ENCODE peak calls at places on chromosomes 3 and 15, in seven cellular contexts. One of them, this sample, is unnamed.

GRCh38 chr3:125043599-125044151 is 12.1 kb downstream of the HEG1 start:
- DNase-seq in upper lobe of right lung: no peak
- DNase-seq in psoas muscle: peak; percentile 63
- DNase-seq in tibial nerve: no peak
- DNase-seq in A549: no peak
- DNase-seq in heart left ventricle: peak; percentile 75
- DNase-seq in Peyer's patch: no peak
- DNase-seq in this sample: no peak

GRCh38 chr3:46222435-46223161 is 14.5 kb upstream of the CCR1 start:
- DNase-seq in tibial nerve: no peak
- DNase-seq in upper lobe of right lung: no peak
- DNase-seq in heart left ventricle: no peak
- DNase-seq in Peyer's patch: no peak
- DNase-seq in A549: no peak
- DNase-seq in psoas muscle: no peak
- DNase-seq in this sample: no peak

GRCh38 chr3:120258009-120258408 is 27.0 kb downstream of the GPR156 start:
- DNase-seq in A549: no peak
- DNase-seq in upper lobe of right lung: no peak
- DNase-seq in psoas muscle: no peak
- DNase-seq in tibial nerve: no peak
- DNase-seq in Peyer's patch: no peak
- DNase-seq in heart left ventricle: no peak
- DNase-seq in this sample: no peak

GRCh38 chr3:158105124-158105709 is 1.0 kb downstream of the SHOX2 start:
- DNase-seq in psoas muscle: no peak
- DNase-seq in tibial nerve: no peak
- DNase-seq in A549: peak; percentile 19
- DNase-seq in upper lobe of right lung: peak; percentile 58
- DNase-seq in Peyer's patch: no peak
- DNase-seq in heart left ventricle: no peak
- DNase-seq in this sample: no peak

GRCh38 chr3:46972396-46972795 is 4.1 kb downstream of the CCDC12 start:
- DNase-seq in heart left ventricle: no peak
- DNase-seq in tibial nerve: no peak
- DNase-seq in Peyer's patch: no peak
- DNase-seq in upper lobe of right lung: no peak
- DNase-seq in psoas muscle: no peak
- DNase-seq in A549: no peak
- DNase-seq in this sample: no peak

GRCh38 chr15:63948971-63949370 is 97.3 kb downstream of the DAPK2 start:
- DNase-seq in A549: no peak
- DNase-seq in tibial nerve: no peak
- DNase-seq in upper lobe of right lung: no peak
- DNase-seq in psoas muscle: no peak
- DNase-seq in Peyer's patch: no peak
- DNase-seq in heart left ventricle: no peak
- DNase-seq in this sample: no peak

GRCh38 chr3:37096292-37096691 is 78.1 kb downstream of the LRRFIP2 start:
- DNase-seq in upper lobe of right lung: no peak
- DNase-seq in Peyer's patch: no peak
- DNase-seq in psoas muscle: no peak
- DNase-seq in heart left ventricle: no peak
- DNase-seq in A549: peak; percentile 29
- DNase-seq in tibial nerve: no peak
- DNase-seq in this sample: no peak

GRCh38 chr3:150961949-150962348 is 10.6 kb downstream of the CLRN1 start:
- DNase-seq in upper lobe of right lung: no peak
- DNase-seq in Peyer's patch: no peak
- DNase-seq in tibial nerve: no peak
- DNase-seq in A549: no peak
- DNase-seq in psoas muscle: no peak
- DNase-seq in heart left ventricle: no peak
- DNase-seq in this sample: no peak

GRCh38 chr15:51816615-51817014 is 12.8 kb upstream of the TMOD3 start:
- DNase-seq in heart left ventricle: no peak
- DNase-seq in tibial nerve: no peak
- DNase-seq in Peyer's patch: no peak
- DNase-seq in psoas muscle: no peak
- DNase-seq in A549: no peak
- DNase-seq in upper lobe of right lung: no peak
- DNase-seq in this sample: no peak

GRCh38 chr15:64096486-64097431 is 977 bp downstream of the SNX1 start:
- DNase-seq in tibial nerve: no peak
- DNase-seq in Peyer's patch: no peak
- DNase-seq in upper lobe of right lung: no peak
- DNase-seq in psoas muscle: no peak
- DNase-seq in heart left ventricle: peak; percentile 36
- DNase-seq in A549: peak; percentile 49
- DNase-seq in this sample: no peak

GRCh38 chr15:58515807-58516206 is 84.0 kb downstream of the LIPC start:
- DNase-seq in tibial nerve: no peak
- DNase-seq in heart left ventricle: no peak
- DNase-seq in Peyer's patch: no peak
- DNase-seq in upper lobe of right lung: no peak
- DNase-seq in A549: no peak
- DNase-seq in psoas muscle: no peak
- DNase-seq in this sample: no peak

GRCh38 chr3:149352556-149352955 is 19.1 kb upstream of the TM4SF18 start:
- DNase-seq in tibial nerve: no peak
- DNase-seq in upper lobe of right lung: peak; percentile 84
- DNase-seq in Peyer's patch: peak; percentile 70
- DNase-seq in psoas muscle: peak; percentile 50
- DNase-seq in heart left ventricle: peak; percentile 54
- DNase-seq in A549: peak; percentile 82
- DNase-seq in this sample: no peak

GRCh38 chr3:95923496-95924210 is 890.7 kb upstream of the EPHA6 start:
- DNase-seq in psoas muscle: no peak
- DNase-seq in upper lobe of right lung: no peak
- DNase-seq in tibial nerve: no peak
- DNase-seq in Peyer's patch: peak; percentile 45
- DNase-seq in A549: peak; percentile 32
- DNase-seq in heart left ventricle: no peak
- DNase-seq in this sample: peak; percentile 72

GRCh38 chr3:64983583-64984359 is 296.0 kb upstream of the ADAMTS9 start:
- DNase-seq in upper lobe of right lung: no peak
- DNase-seq in heart left ventricle: peak; percentile 30
- DNase-seq in Peyer's patch: no peak
- DNase-seq in psoas muscle: no peak
- DNase-seq in A549: no peak
- DNase-seq in tibial nerve: no peak
- DNase-seq in this sample: no peak

GRCh38 chr3:156492801-156493261 is 62.1 kb downstream of the SSR3 start:
- DNase-seq in tibial nerve: no peak
- DNase-seq in Peyer's patch: no peak
- DNase-seq in A549: no peak
- DNase-seq in psoas muscle: no peak
- DNase-seq in heart left ventricle: no peak
- DNase-seq in upper lobe of right lung: no peak
- DNase-seq in this sample: no peak

GRCh38 chr15:56693761-56694160 is 39.5 kb downstream of the ZNF280D start:
- DNase-seq in Peyer's patch: no peak
- DNase-seq in tibial nerve: no peak
- DNase-seq in psoas muscle: no peak
- DNase-seq in A549: no peak
- DNase-seq in heart left ventricle: no peak
- DNase-seq in upper lobe of right lung: no peak
- DNase-seq in this sample: no peak

GRCh38 chr3:37492977-37493471 is 318.6 kb upstream of the LRRFIP2 start:
- DNase-seq in heart left ventricle: peak; percentile 53
- DNase-seq in upper lobe of right lung: no peak
- DNase-seq in Peyer's patch: no peak
- DNase-seq in psoas muscle: no peak
- DNase-seq in tibial nerve: no peak
- DNase-seq in A549: no peak
- DNase-seq in this sample: no peak

GRCh38 chr3:136251511-136251910 is 1.4 kb downstream of the PCCB start:
- DNase-seq in tibial nerve: no peak
- DNase-seq in heart left ventricle: no peak
- DNase-seq in upper lobe of right lung: no peak
- DNase-seq in A549: no peak
- DNase-seq in psoas muscle: no peak
- DNase-seq in Peyer's patch: no peak
- DNase-seq in this sample: no peak

GRCh38 chr3:48256557-48256956 is 15.7 kb downstream of the ZNF589 start:
- DNase-seq in A549: no peak
- DNase-seq in heart left ventricle: no peak
- DNase-seq in upper lobe of right lung: no peak
- DNase-seq in psoas muscle: no peak
- DNase-seq in tibial nerve: no peak
- DNase-seq in Peyer's patch: no peak
- DNase-seq in this sample: no peak

GRCh38 chr15:39629376-39629775 is 48.5 kb downstream of the THBS1 start:
- DNase-seq in Peyer's patch: peak; percentile 82
- DNase-seq in upper lobe of right lung: no peak
- DNase-seq in tibial nerve: no peak
- DNase-seq in psoas muscle: no peak
- DNase-seq in heart left ventricle: no peak
- DNase-seq in A549: no peak
- DNase-seq in this sample: no peak

GRCh38 chr15:90535254-90535653 is 5.5 kb downstream of the CRTC3 start:
- DNase-seq in Peyer's patch: no peak
- DNase-seq in tibial nerve: no peak
- DNase-seq in upper lobe of right lung: no peak
- DNase-seq in heart left ventricle: no peak
- DNase-seq in psoas muscle: no peak
- DNase-seq in A549: no peak
- DNase-seq in this sample: no peak

GRCh38 chr15:20356444-20357138 is 185.0 kb downstream of the GOLGA6L6 start:
- DNase-seq in A549: peak; percentile 77
- DNase-seq in upper lobe of right lung: peak; percentile 79
- DNase-seq in tibial nerve: no peak
- DNase-seq in Peyer's patch: peak; percentile 75
- DNase-seq in psoas muscle: peak; percentile 56
- DNase-seq in heart left ventricle: peak; percentile 59
- DNase-seq in this sample: peak; percentile 66

GRCh38 chr3:183980408-183980807 is 37.3 kb downstream of the ABCC5 start:
- DNase-seq in tibial nerve: no peak
- DNase-seq in psoas muscle: peak; percentile 53
- DNase-seq in heart left ventricle: no peak
- DNase-seq in A549: no peak
- DNase-seq in upper lobe of right lung: no peak
- DNase-seq in Peyer's patch: no peak
- DNase-seq in this sample: no peak

GRCh38 chr15:84606653-84607120 is 5.9 kb downstream of the ZSCAN2 start:
- DNase-seq in upper lobe of right lung: no peak
- DNase-seq in A549: peak; percentile 44
- DNase-seq in Peyer's patch: peak; percentile 60
- DNase-seq in heart left ventricle: no peak
- DNase-seq in tibial nerve: no peak
- DNase-seq in psoas muscle: no peak
- DNase-seq in this sample: no peak

GRCh38 chr3:113844622-113845222 is 6.1 kb downstream of the GRAMD1C start:
- DNase-seq in heart left ventricle: no peak
- DNase-seq in upper lobe of right lung: no peak
- DNase-seq in Peyer's patch: no peak
- DNase-seq in A549: peak; percentile 47
- DNase-seq in psoas muscle: no peak
- DNase-seq in tibial nerve: no peak
- DNase-seq in this sample: no peak

GRCh38 chr3:197023241-197023997 is 6.2 kb downstream of the MELTF start:
- DNase-seq in psoas muscle: no peak
- DNase-seq in A549: no peak
- DNase-seq in upper lobe of right lung: no peak
- DNase-seq in tibial nerve: no peak
- DNase-seq in heart left ventricle: no peak
- DNase-seq in Peyer's patch: peak; percentile 64
- DNase-seq in this sample: peak; percentile 54

GRCh38 chr15:41773729-41774061 is 589 bp upstream of the MAPKBP1 start:
- DNase-seq in A549: no peak
- DNase-seq in Peyer's patch: no peak
- DNase-seq in tibial nerve: no peak
- DNase-seq in heart left ventricle: no peak
- DNase-seq in upper lobe of right lung: no peak
- DNase-seq in psoas muscle: no peak
- DNase-seq in this sample: no peak
- H3K4me1 ChIP-seq in A549: peaks cover 22% of the 10 kb centered on the region
- H3K4me1 ChIP-seq in Peyer's patch: peaks cover 34% of the 10 kb centered on the region
- H3K4me1 ChIP-seq in tibial nerve: peaks cover 14% of the 10 kb centered on the region
- H3K4me1 ChIP-seq in heart left ventricle: peaks cover 26% of the 10 kb centered on the region
- H3K4me1 ChIP-seq in upper lobe of right lung: peaks cover 32% of the 10 kb centered on the region
- H3K4me1 ChIP-seq in psoas muscle: peaks cover 35% of the 10 kb centered on the region
- H3K4me1 ChIP-seq in this sample: peaks cover 31% of the 10 kb centered on the region

DNA sequence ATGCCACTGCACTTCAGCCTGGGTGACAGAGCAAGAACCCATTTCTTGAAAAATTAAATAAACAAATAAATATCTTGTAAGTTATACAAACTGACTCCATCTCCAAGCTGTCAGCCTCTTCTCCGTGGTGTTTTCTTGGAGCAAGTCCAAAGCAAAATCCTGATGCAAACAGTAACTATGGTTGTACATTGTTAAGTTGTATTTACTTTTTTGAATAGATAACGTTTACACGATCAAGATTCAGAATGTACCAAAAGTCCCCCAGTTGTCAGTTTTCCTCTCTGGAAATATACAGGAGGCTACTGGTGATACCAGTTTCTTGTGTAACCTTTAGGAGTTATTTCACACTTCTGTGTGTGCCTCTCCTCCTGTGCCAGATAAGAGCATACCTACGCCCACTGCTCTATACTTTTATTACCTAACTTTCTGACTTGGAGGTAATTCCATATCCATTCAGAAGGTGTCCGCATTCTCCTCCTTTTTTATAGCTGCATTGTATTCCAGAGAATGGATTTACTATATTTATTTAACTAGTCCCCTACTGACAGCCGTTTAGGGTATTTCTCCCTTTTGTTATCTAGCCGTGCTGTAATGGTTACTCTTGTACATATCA is 14.2 kb downstream of the CMTM7 start:
- DNase-seq in Peyer's patch: no peak
- DNase-seq in heart left ventricle: no peak
- DNase-seq in upper lobe of right lung: no peak
- DNase-seq in tibial nerve: no peak
- DNase-seq in psoas muscle: no peak
- DNase-seq in A549: no peak
- DNase-seq in this sample: no peak
- TF ChIP-seq CTCF in Peyer's patch: no peak
- TF ChIP-seq CTCF in heart left ventricle: no peak
- TF ChIP-seq CTCF in upper lobe of right lung: peak; percentile 6
- TF ChIP-seq CTCF in tibial nerve: no peak
- TF ChIP-seq CTCF in psoas muscle: no peak
- TF ChIP-seq CTCF in A549: no peak
- TF ChIP-seq CTCF in this sample: no peak

GRCh38 chr3:53570709-53571108 is 76.3 kb downstream of the CACNA1D start:
- DNase-seq in psoas muscle: no peak
- DNase-seq in tibial nerve: no peak
- DNase-seq in Peyer's patch: no peak
- DNase-seq in heart left ventricle: no peak
- DNase-seq in upper lobe of right lung: peak; percentile 83
- DNase-seq in A549: peak; percentile 22
- DNase-seq in this sample: no peak
- H3K4me1 ChIP-seq in psoas muscle: no peaks in the 10 kb centered on the region
- H3K4me1 ChIP-seq in tibial nerve: no peaks in the 10 kb centered on the region
- H3K4me1 ChIP-seq in Peyer's patch: no peaks in the 10 kb centered on the region
- H3K4me1 ChIP-seq in heart left ventricle: no peaks in the 10 kb centered on the region
- H3K4me1 ChIP-seq in upper lobe of right lung: no peaks in the 10 kb centered on the region
- H3K4me1 ChIP-seq in A549: peaks cover 10% of the 10 kb centered on the region
- H3K4me1 ChIP-seq in this sample: peaks cover 7% of the 10 kb centered on the region

DNA sequence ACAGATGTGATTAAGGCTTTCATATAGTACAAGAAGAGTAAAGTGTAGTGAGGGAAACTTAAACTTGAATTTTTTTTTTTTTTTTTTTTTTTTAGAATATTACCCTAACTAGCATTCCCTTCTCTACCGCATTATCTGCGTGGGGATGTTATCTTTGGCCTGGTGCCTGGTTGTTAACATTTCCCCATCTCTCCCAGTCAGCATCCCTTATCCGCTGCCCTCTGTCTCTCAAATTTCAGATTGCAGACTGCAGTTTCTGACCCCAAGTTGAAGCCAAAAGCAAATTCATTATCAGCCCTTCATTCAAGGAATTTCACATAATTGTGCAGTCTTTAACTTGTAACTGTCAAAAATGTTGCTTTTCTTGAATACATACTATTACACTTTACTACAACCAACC is 353.0 kb downstream of the PLOD2 start:
- DNase-seq in A549: peak; percentile 25
- DNase-seq in Peyer's patch: no peak
- DNase-seq in tibial nerve: no peak
- DNase-seq in psoas muscle: no peak
- DNase-seq in heart left ventricle: peak; percentile 27
- DNase-seq in upper lobe of right lung: no peak
- DNase-seq in this sample: no peak
- TF ChIP-seq CTCF in A549: peak; percentile 14
- TF ChIP-seq CTCF in Peyer's patch: no peak
- TF ChIP-seq CTCF in tibial nerve: no peak
- TF ChIP-seq CTCF in psoas muscle: no peak
- TF ChIP-seq CTCF in heart left ventricle: peak; percentile 11
- TF ChIP-seq CTCF in upper lobe of right lung: peak; percentile 12
- TF ChIP-seq CTCF in this sample: no peak